ENCODE peak calls at places on chromosomes 13 and 19, in eight cellular contexts. A is stomach, S is brain microvascular endothelial cell, O is HCT116, W is transverse colon, T is lower leg skin, D is thoracic aorta, M is HFF-Myc. V is an unnamed sample.

GRCh38 chr13:112720814-112721197 is 31.0 kb downstream of the ATP11A start:
- DNase-seq in A (no peak), S (no peak), O (no peak), W (no peak), T (no peak), D (no peak), M (no peak), V (no peak)

GRCh38 chr19:48135411-48135810 is 24.8 kb upstream of the PLA2G4C start:
- DNase-seq in A (no peak), S (no peak), O (no peak), W (no peak), T (no peak), D (no peak), M (no peak), V (no peak)

GRCh38 chr13:45511310-45512147 is 46.8 kb downstream of the COG3 start:
- DNase-seq in A (no peak), S (peak), O (peak), W (no peak), T (no peak), D (no peak), M (peak), V (no peak)

GRCh38 chr13:71540098-71540497 is 326.9 kb downstream of the DACH1 start:
- DNase-seq in A (no peak), S (no peak), O (no peak), W (no peak), T (no peak), D (no peak), M (no peak), V (no peak)

GRCh38 chr13:42548731-42549554 is 25.0 kb upstream of the TNFSF11 start:
- DNase-seq in A (peak), S (peak), O (no peak), W (peak), T (peak), D (no peak), M (no peak), V (no peak)

GRCh38 chr13:28161370-28161769 is 23.0 kb downstream of the PAN3 start:
- DNase-seq in A (no peak), S (no peak), O (no peak), W (peak), T (no peak), D (no peak), M (no peak), V (no peak)

GRCh38 chr13:29255567-29255966 is 339.9 kb downstream of the SLC7A1 start:
- DNase-seq in A (no peak), S (no peak), O (no peak), W (no peak), T (no peak), D (no peak), M (no peak), V (no peak)

GRCh38 chr13:103983948-103984347 is 917.7 kb upstream of the SLC10A2 start:
- DNase-seq in A (no peak), S (no peak), O (no peak), W (no peak), T (no peak), D (no peak), M (no peak), V (no peak)

GRCh38 chr19:50486823-50487515 is 10.3 kb upstream of the GARIN5A start:
- DNase-seq in A (no peak), S (peak), O (peak), W (no peak), T (no peak), D (no peak), M (peak), V (no peak)

GRCh38 chr19:28847468-28847867 is 365.5 kb downstream of the UQCRFS1 start:
- DNase-seq in A (no peak), S (peak), O (no peak), W (no peak), T (no peak), D (no peak), M (no peak), V (peak)

GRCh38 chr13:47213057-47213456 is 316.2 kb upstream of the HTR2A start:
- DNase-seq in A (no peak), S (no peak), O (no peak), W (no peak), T (no peak), D (no peak), M (no peak), V (no peak)

GRCh38 chr19:56476671-56477428 is at the start of gene ZNF667:
- DNase-seq in A (no peak), S (peak), O (no peak), W (no peak), T (no peak), D (peak), M (peak), V (no peak)

DNA sequence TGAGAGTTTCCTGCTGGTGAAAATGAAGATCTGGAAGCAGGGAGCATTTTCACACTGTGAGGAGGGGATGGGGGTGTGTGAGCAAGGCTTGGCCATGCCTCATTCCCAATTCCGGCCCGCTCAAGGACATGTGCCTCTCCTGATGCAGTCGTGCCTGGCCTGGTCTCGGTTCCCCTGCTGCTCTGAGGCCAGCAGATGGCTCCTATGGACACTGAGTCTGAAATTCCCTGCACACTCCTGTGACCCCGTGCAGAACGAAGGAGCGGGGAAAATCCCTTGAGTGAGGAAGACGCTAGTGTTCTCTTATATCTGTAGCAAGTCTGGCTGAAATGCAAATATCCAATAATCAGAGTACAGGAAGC is 363 bp upstream of the ZNF763 start:
- DNase-seq in A (no peak), S (no peak), O (no peak), W (no peak), T (no peak), D (no peak), M (no peak), V (no peak)
- TF ChIP-seq CTCF in A (no peak), S (peak), O (no peak), W (no peak), T (no peak), D (no peak), M (no peak), V (peak)

GRCh38 chr19:17025361-17025760 is 1.2 kb downstream of the CPAMD8 start:
- DNase-seq in A (no peak), S (no peak), O (no peak), W (no peak), T (no peak), D (no peak), M (no peak), V (no peak)

GRCh38 chr19:17023805-17024204 is 2.8 kb downstream of the CPAMD8 start:
- DNase-seq in A (no peak), S (no peak), O (no peak), W (no peak), T (no peak), D (no peak), M (no peak), V (no peak)

GRCh38 chr19:17027428-17027816 is 812 bp upstream of the CPAMD8 start:
- DNase-seq in A (no peak), S (no peak), O (no peak), W (no peak), T (no peak), D (no peak), M (no peak), V (no peak)

GRCh38 chr19:17026041-17026658 is 460 bp downstream of the CPAMD8 start:
- DNase-seq in A (no peak), S (no peak), O (no peak), W (peak), T (no peak), D (no peak), M (no peak), V (no peak)

GRCh38 chr19:17026706-17027427 is at the start of gene CPAMD8:
- DNase-seq in A (no peak), S (no peak), O (no peak), W (no peak), T (no peak), D (no peak), M (no peak), V (no peak)
- H3K4me3 ChIP-seq in A (peak), S (no peak), O (no peak), W (no peak), T (no peak), D (peak), M (no peak), V (no peak)

GRCh38 chr13:54449922-54450321 is 1421.3 kb downstream of the OLFM4 start:
- DNase-seq in A (no peak), S (no peak), O (no peak), W (no peak), T (no peak), D (no peak), M (no peak), V (no peak)
- TF ChIP-seq CTCF in A (no peak), S (no peak), O (peak), W (no peak), T (no peak), D (no peak), M (no peak), V (no peak)

GRCh38 chr19:43467276-43467675 is 1.9 kb upstream of the LYPD3 start:
- DNase-seq in A (no peak), S (no peak), O (no peak), W (no peak), T (no peak), D (no peak), M (no peak), V (no peak)

GRCh38 chr19:43466793-43467192 is 1.4 kb upstream of the LYPD3 start:
- DNase-seq in A (no peak), S (no peak), O (no peak), W (no peak), T (no peak), D (no peak), M (no peak), V (no peak)

GRCh38 chr19:43463381-43464088 is 1.9 kb downstream of the LYPD3 start:
- DNase-seq in A (peak), S (peak), O (peak), W (peak), T (peak), D (peak), M (peak), V (no peak)

GRCh38 chr19:43464089-43464775 is 1.2 kb downstream of the LYPD3 start:
- DNase-seq in A (peak), S (no peak), O (no peak), W (peak), T (peak), D (peak), M (no peak), V (no peak)

GRCh38 chr19:43465468-43466120 is at the start of gene LYPD3:
- DNase-seq in A (peak), S (no peak), O (peak), W (peak), T (peak), D (no peak), M (no peak), V (no peak)
- H3K4me3 ChIP-seq in A (peak), S (no peak), O (peak), W (no peak), T (peak), D (peak), M (peak), V (no peak)

GRCh38 chr13:23763328-23763727 is 125.9 kb downstream of the MIPEP start:
- DNase-seq in A (no peak), S (no peak), O (no peak), W (no peak), T (no peak), D (no peak), M (no peak), V (no peak)

GRCh38 chr13:23760000-23760399 is 129.2 kb downstream of the MIPEP start:
- DNase-seq in A (no peak), S (no peak), O (no peak), W (no peak), T (no peak), D (no peak), M (no peak), V (no peak)

GRCh38 chr13:23754506-23754905 is 134.7 kb downstream of the MIPEP start:
- DNase-seq in A (no peak), S (no peak), O (no peak), W (no peak), T (no peak), D (no peak), M (no peak), V (no peak)

GRCh38 chr13:23755040-23755439 is 134.2 kb downstream of the MIPEP start:
- DNase-seq in A (no peak), S (no peak), O (no peak), W (no peak), T (no peak), D (no peak), M (no peak), V (no peak)

GRCh38 chr13:23758783-23759527 is 130.2 kb downstream of the MIPEP start:
- DNase-seq in A (no peak), S (no peak), O (no peak), W (no peak), T (no peak), D (no peak), M (no peak), V (no peak)
- TF ChIP-seq CTCF in A (no peak), S (no peak), O (no peak), W (no peak), T (no peak), D (no peak), M (no peak), V (no peak)

DNA sequence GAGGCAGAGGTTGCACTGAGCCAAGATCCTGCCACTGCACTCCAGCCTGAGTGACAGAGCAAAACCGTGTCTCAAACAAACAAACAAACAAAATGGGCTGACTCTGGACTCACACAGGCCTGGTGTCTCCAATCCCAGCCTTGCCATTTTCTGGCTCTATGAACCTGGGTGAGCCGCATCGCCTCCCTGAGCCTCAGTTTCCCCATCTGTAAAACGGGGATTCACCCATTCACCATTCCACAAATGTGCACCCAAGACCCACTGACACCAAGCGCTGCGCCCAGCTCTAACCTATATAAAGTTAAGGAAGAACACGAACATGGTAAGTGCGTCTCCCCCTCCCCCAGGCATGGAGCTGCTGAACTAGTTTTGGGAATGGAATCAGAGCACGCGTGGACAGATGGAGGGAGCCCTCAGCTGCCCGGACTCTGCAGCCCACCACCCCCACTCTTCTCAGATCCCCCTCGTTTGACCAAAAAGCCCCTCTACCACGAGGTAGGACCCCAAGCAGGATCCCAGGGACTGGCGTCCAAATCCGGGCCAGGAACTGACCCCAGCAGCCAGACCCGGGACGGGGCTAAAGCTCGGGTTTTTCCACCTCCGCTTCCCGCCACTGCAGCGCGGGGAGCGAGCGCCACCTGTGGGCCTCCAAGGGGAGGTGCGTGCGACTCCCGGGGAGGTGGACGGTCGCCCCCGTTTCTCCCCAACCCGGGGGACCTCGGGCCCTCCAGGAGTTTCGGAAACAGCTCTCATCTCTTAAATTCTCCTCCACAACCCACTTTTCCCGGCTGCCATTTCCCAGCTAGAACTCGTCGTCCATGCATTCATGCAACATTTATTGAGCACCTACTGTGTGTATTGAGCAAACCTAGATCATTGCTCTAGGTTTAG is 33.0 kb upstream of the ADGRE5 start:
- DNase-seq in A (peak), S (no peak), O (no peak), W (peak), T (no peak), D (no peak), M (no peak), V (no peak)
- H3K4me3 ChIP-seq in A (peak), S (peak), O (peak), W (no peak), T (no peak), D (peak), M (peak), V (peak)

DNA sequence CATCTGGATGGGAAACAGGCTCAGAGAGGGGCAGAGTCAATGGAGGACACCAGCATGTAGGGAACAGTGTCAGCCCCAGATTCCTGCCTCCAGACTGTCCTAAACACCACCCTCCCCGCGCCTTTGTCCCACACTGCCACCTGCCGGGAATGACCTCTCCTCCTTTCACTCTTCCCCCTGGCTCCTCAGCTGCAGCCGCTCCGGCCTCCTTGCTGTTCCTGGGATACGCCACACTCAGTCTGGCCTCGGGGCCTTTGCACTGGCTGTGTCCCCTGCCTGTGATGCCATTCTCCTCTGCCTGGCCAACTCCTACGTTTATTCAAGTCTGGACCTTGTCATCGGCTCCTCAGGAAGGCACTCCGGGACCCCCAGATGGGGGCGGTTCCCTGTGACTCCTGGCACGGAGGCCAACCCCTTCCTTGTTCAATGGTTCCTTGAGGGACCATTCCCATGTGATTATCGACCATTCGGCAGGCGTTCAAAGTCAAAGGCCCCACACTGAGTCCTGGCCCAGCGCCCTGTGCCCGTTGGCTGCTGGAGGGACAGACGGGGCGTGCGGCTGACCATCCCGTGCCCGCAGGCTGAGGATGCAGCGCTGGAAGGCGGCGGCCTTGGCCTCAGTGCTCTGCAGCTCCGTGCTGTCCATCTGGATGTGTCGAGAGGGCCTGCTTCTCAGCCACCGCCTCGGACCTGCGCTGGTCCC is 15.8 kb downstream of the FUT6 start:
- DNase-seq in A (peak), S (no peak), O (no peak), W (peak), T (no peak), D (no peak), M (no peak), V (no peak)
- TF ChIP-seq CTCF in A (no peak), S (peak), O (peak), W (no peak), T (no peak), D (no peak), M (peak), V (peak)